ENCODE peak calls at places on chromosomes 13 and 19, in seven cellular contexts. One of them, this sample, is unnamed.
A peak's percentile ranks its signal among the peaks of the same experiment; 100 is the strongest.

GRCh38 chr13:50320297-50320862 is 305.1 kb downstream of the KCNRG start:
- DNase-seq in NCI-H460: peak; percentile 43
- DNase-seq in NCI-H1694 treated with DMSO at 0.1 percent for 48 hours: no peak
- DNase-seq in T-helper 2 cell: no peak
- DNase-seq in psoas muscle: no peak
- DNase-seq in stomach: no peak
- DNase-seq in stimulated activated CD4-positive, alpha-beta T cell treated with anti-CD3 and anti-CD28 coated beads, Interleukin-4, amount 100 ng/mL, for 1 hour: no peak
- DNase-seq in this sample: no peak

GRCh38 chr13:114142640-114143490 is 10.4 kb upstream of the RASA3 start:
- DNase-seq in psoas muscle: peak; percentile 72
- DNase-seq in T-helper 2 cell: peak; percentile 24
- DNase-seq in NCI-H1694 treated with DMSO at 0.1 percent for 48 hours: peak; percentile 73
- DNase-seq in stomach: peak; percentile 63
- DNase-seq in stimulated activated CD4-positive, alpha-beta T cell treated with anti-CD3 and anti-CD28 coated beads, Interleukin-4, amount 100 ng/mL, for 1 hour: peak; percentile 14
- DNase-seq in NCI-H460: no peak
- DNase-seq in this sample: no peak

GRCh38 chr19:41698746-41699230 is 9.6 kb upstream of the CEACAM5 start:
- DNase-seq in NCI-H460: no peak
- DNase-seq in T-helper 2 cell: no peak
- DNase-seq in stimulated activated CD4-positive, alpha-beta T cell treated with anti-CD3 and anti-CD28 coated beads, Interleukin-4, amount 100 ng/mL, for 1 hour: no peak
- DNase-seq in stomach: peak; percentile 4
- DNase-seq in psoas muscle: no peak
- DNase-seq in NCI-H1694 treated with DMSO at 0.1 percent for 48 hours: no peak
- DNase-seq in this sample: no peak

GRCh38 chr19:3366761-3367571 is 583 bp downstream of the NFIC start:
- DNase-seq in stomach: no peak
- DNase-seq in T-helper 2 cell: no peak
- DNase-seq in psoas muscle: peak; percentile 84
- DNase-seq in NCI-H1694 treated with DMSO at 0.1 percent for 48 hours: no peak
- DNase-seq in stimulated activated CD4-positive, alpha-beta T cell treated with anti-CD3 and anti-CD28 coated beads, Interleukin-4, amount 100 ng/mL, for 1 hour: peak; percentile 19
- DNase-seq in NCI-H460: no peak
- DNase-seq in this sample: no peak

GRCh38 chr13:26112843-26113242 is 61.0 kb upstream of the SHISA2 start:
- DNase-seq in T-helper 2 cell: no peak
- DNase-seq in psoas muscle: no peak
- DNase-seq in NCI-H1694 treated with DMSO at 0.1 percent for 48 hours: peak; percentile 0
- DNase-seq in NCI-H460: no peak
- DNase-seq in stimulated activated CD4-positive, alpha-beta T cell treated with anti-CD3 and anti-CD28 coated beads, Interleukin-4, amount 100 ng/mL, for 1 hour: no peak
- DNase-seq in stomach: no peak
- DNase-seq in this sample: no peak

GRCh38 chr13:38674208-38674607 is 12.7 kb upstream of the FREM2 start:
- DNase-seq in psoas muscle: no peak
- DNase-seq in NCI-H460: no peak
- DNase-seq in stimulated activated CD4-positive, alpha-beta T cell treated with anti-CD3 and anti-CD28 coated beads, Interleukin-4, amount 100 ng/mL, for 1 hour: no peak
- DNase-seq in T-helper 2 cell: no peak
- DNase-seq in NCI-H1694 treated with DMSO at 0.1 percent for 48 hours: no peak
- DNase-seq in stomach: no peak
- DNase-seq in this sample: no peak

GRCh38 chr13:29384466-29384865 is 211.0 kb downstream of the SLC7A1 start:
- DNase-seq in NCI-H1694 treated with DMSO at 0.1 percent for 48 hours: no peak
- DNase-seq in stomach: no peak
- DNase-seq in NCI-H460: no peak
- DNase-seq in psoas muscle: no peak
- DNase-seq in stimulated activated CD4-positive, alpha-beta T cell treated with anti-CD3 and anti-CD28 coated beads, Interleukin-4, amount 100 ng/mL, for 1 hour: no peak
- DNase-seq in T-helper 2 cell: no peak
- DNase-seq in this sample: no peak

GRCh38 chr19:50896591-50897190 is 14.5 kb downstream of the KLK4 start:
- DNase-seq in stimulated activated CD4-positive, alpha-beta T cell treated with anti-CD3 and anti-CD28 coated beads, Interleukin-4, amount 100 ng/mL, for 1 hour: no peak
- DNase-seq in NCI-H1694 treated with DMSO at 0.1 percent for 48 hours: no peak
- DNase-seq in stomach: no peak
- DNase-seq in psoas muscle: no peak
- DNase-seq in NCI-H460: no peak
- DNase-seq in T-helper 2 cell: no peak
- DNase-seq in this sample: peak; percentile 58

GRCh38 chr19:35002037-35002535 is 2.0 kb downstream of the GRAMD1A start:
- DNase-seq in stimulated activated CD4-positive, alpha-beta T cell treated with anti-CD3 and anti-CD28 coated beads, Interleukin-4, amount 100 ng/mL, for 1 hour: no peak
- DNase-seq in NCI-H1694 treated with DMSO at 0.1 percent for 48 hours: no peak
- DNase-seq in NCI-H460: no peak
- DNase-seq in stomach: no peak
- DNase-seq in T-helper 2 cell: no peak
- DNase-seq in psoas muscle: peak; percentile 29
- DNase-seq in this sample: no peak

GRCh38 chr13:65532231-65532630 is 1697.9 kb downstream of the PCDH9 start:
- DNase-seq in NCI-H460: no peak
- DNase-seq in psoas muscle: no peak
- DNase-seq in NCI-H1694 treated with DMSO at 0.1 percent for 48 hours: no peak
- DNase-seq in stomach: no peak
- DNase-seq in T-helper 2 cell: no peak
- DNase-seq in stimulated activated CD4-positive, alpha-beta T cell treated with anti-CD3 and anti-CD28 coated beads, Interleukin-4, amount 100 ng/mL, for 1 hour: no peak
- DNase-seq in this sample: no peak

GRCh38 chr13:113930711-113931637 is 42.9 kb downstream of the C13orf46 start:
- DNase-seq in NCI-H1694 treated with DMSO at 0.1 percent for 48 hours: no peak
- DNase-seq in stomach: peak; percentile 24
- DNase-seq in NCI-H460: no peak
- DNase-seq in stimulated activated CD4-positive, alpha-beta T cell treated with anti-CD3 and anti-CD28 coated beads, Interleukin-4, amount 100 ng/mL, for 1 hour: no peak
- DNase-seq in T-helper 2 cell: peak; percentile 32
- DNase-seq in psoas muscle: no peak
- DNase-seq in this sample: no peak

GRCh38 chr13:94968040-94968756 is 255.9 kb upstream of the SOX21 start:
- DNase-seq in NCI-H1694 treated with DMSO at 0.1 percent for 48 hours: no peak
- DNase-seq in psoas muscle: no peak
- DNase-seq in stomach: no peak
- DNase-seq in NCI-H460: no peak
- DNase-seq in stimulated activated CD4-positive, alpha-beta T cell treated with anti-CD3 and anti-CD28 coated beads, Interleukin-4, amount 100 ng/mL, for 1 hour: no peak
- DNase-seq in T-helper 2 cell: no peak
- DNase-seq in this sample: no peak

GRCh38 chr13:36778083-36778671 is 40.8 kb upstream of the RFXAP start:
- DNase-seq in NCI-H1694 treated with DMSO at 0.1 percent for 48 hours: no peak
- DNase-seq in stomach: no peak
- DNase-seq in psoas muscle: no peak
- DNase-seq in NCI-H460: no peak
- DNase-seq in stimulated activated CD4-positive, alpha-beta T cell treated with anti-CD3 and anti-CD28 coated beads, Interleukin-4, amount 100 ng/mL, for 1 hour: no peak
- DNase-seq in T-helper 2 cell: no peak
- DNase-seq in this sample: no peak

GRCh38 chr13:22726721-22727120 is 454.1 kb upstream of the SGCG start:
- DNase-seq in T-helper 2 cell: no peak
- DNase-seq in NCI-H1694 treated with DMSO at 0.1 percent for 48 hours: no peak
- DNase-seq in NCI-H460: no peak
- DNase-seq in stomach: no peak
- DNase-seq in stimulated activated CD4-positive, alpha-beta T cell treated with anti-CD3 and anti-CD28 coated beads, Interleukin-4, amount 100 ng/mL, for 1 hour: no peak
- DNase-seq in psoas muscle: no peak
- DNase-seq in this sample: no peak

GRCh38 chr19:24074720-24075119 is 12.3 kb upstream of the ZNF254 start:
- DNase-seq in psoas muscle: no peak
- DNase-seq in NCI-H460: no peak
- DNase-seq in T-helper 2 cell: no peak
- DNase-seq in stomach: no peak
- DNase-seq in NCI-H1694 treated with DMSO at 0.1 percent for 48 hours: no peak
- DNase-seq in stimulated activated CD4-positive, alpha-beta T cell treated with anti-CD3 and anti-CD28 coated beads, Interleukin-4, amount 100 ng/mL, for 1 hour: no peak
- DNase-seq in this sample: no peak

GRCh38 chr13:113854238-113855011 is 9.5 kb downstream of the GAS6 start:
- DNase-seq in NCI-H1694 treated with DMSO at 0.1 percent for 48 hours: no peak
- DNase-seq in T-helper 2 cell: no peak
- DNase-seq in NCI-H460: no peak
- DNase-seq in stimulated activated CD4-positive, alpha-beta T cell treated with anti-CD3 and anti-CD28 coated beads, Interleukin-4, amount 100 ng/mL, for 1 hour: no peak
- DNase-seq in stomach: no peak
- DNase-seq in psoas muscle: peak; percentile 68
- DNase-seq in this sample: no peak

GRCh38 chr19:45276284-45276687 is 25.2 kb downstream of the MARK4 start:
- DNase-seq in T-helper 2 cell: no peak
- DNase-seq in NCI-H1694 treated with DMSO at 0.1 percent for 48 hours: peak; percentile 84
- DNase-seq in NCI-H460: no peak
- DNase-seq in psoas muscle: no peak
- DNase-seq in stomach: no peak
- DNase-seq in stimulated activated CD4-positive, alpha-beta T cell treated with anti-CD3 and anti-CD28 coated beads, Interleukin-4, amount 100 ng/mL, for 1 hour: no peak
- DNase-seq in this sample: no peak

GRCh38 chr19:2164020-2164988 is 571 bp downstream of the DOT1L start:
- DNase-seq in NCI-H1694 treated with DMSO at 0.1 percent for 48 hours: no peak
- DNase-seq in stomach: no peak
- DNase-seq in T-helper 2 cell: no peak
- DNase-seq in psoas muscle: no peak
- DNase-seq in stimulated activated CD4-positive, alpha-beta T cell treated with anti-CD3 and anti-CD28 coated beads, Interleukin-4, amount 100 ng/mL, for 1 hour: peak; percentile 45
- DNase-seq in NCI-H460: no peak
- DNase-seq in this sample: no peak

GRCh38 chr13:33184530-33184929 is 101.0 kb downstream of the STARD13 start:
- DNase-seq in NCI-H1694 treated with DMSO at 0.1 percent for 48 hours: no peak
- DNase-seq in stomach: no peak
- DNase-seq in T-helper 2 cell: no peak
- DNase-seq in stimulated activated CD4-positive, alpha-beta T cell treated with anti-CD3 and anti-CD28 coated beads, Interleukin-4, amount 100 ng/mL, for 1 hour: no peak
- DNase-seq in NCI-H460: no peak
- DNase-seq in psoas muscle: no peak
- DNase-seq in this sample: no peak

GRCh38 chr13:20489185-20489820 is 36.4 kb downstream of the CRYL1 start:
- DNase-seq in T-helper 2 cell: no peak
- DNase-seq in NCI-H1694 treated with DMSO at 0.1 percent for 48 hours: peak; percentile 52
- DNase-seq in NCI-H460: peak; percentile 79
- DNase-seq in stimulated activated CD4-positive, alpha-beta T cell treated with anti-CD3 and anti-CD28 coated beads, Interleukin-4, amount 100 ng/mL, for 1 hour: peak; percentile 52
- DNase-seq in stomach: peak; percentile 49
- DNase-seq in psoas muscle: no peak
- DNase-seq in this sample: no peak

GRCh38 chr13:112760931-112761330 is 71.1 kb downstream of the ATP11A start:
- DNase-seq in stomach: no peak
- DNase-seq in T-helper 2 cell: no peak
- DNase-seq in psoas muscle: no peak
- DNase-seq in stimulated activated CD4-positive, alpha-beta T cell treated with anti-CD3 and anti-CD28 coated beads, Interleukin-4, amount 100 ng/mL, for 1 hour: no peak
- DNase-seq in NCI-H1694 treated with DMSO at 0.1 percent for 48 hours: no peak
- DNase-seq in NCI-H460: no peak
- DNase-seq in this sample: no peak

GRCh38 chr13:111202745-111203144 is 87.6 kb downstream of the ARHGEF7 start:
- DNase-seq in stomach: no peak
- DNase-seq in stimulated activated CD4-positive, alpha-beta T cell treated with anti-CD3 and anti-CD28 coated beads, Interleukin-4, amount 100 ng/mL, for 1 hour: no peak
- DNase-seq in T-helper 2 cell: no peak
- DNase-seq in NCI-H1694 treated with DMSO at 0.1 percent for 48 hours: no peak
- DNase-seq in NCI-H460: peak; percentile 5
- DNase-seq in psoas muscle: no peak
- DNase-seq in this sample: no peak

GRCh38 chr13:83211301-83211700 is 671.0 kb downstream of the SLITRK1 start:
- DNase-seq in T-helper 2 cell: no peak
- DNase-seq in psoas muscle: no peak
- DNase-seq in NCI-H1694 treated with DMSO at 0.1 percent for 48 hours: no peak
- DNase-seq in stimulated activated CD4-positive, alpha-beta T cell treated with anti-CD3 and anti-CD28 coated beads, Interleukin-4, amount 100 ng/mL, for 1 hour: no peak
- DNase-seq in stomach: no peak
- DNase-seq in NCI-H460: no peak
- DNase-seq in this sample: no peak

GRCh38 chr19:45528149-45528743 is 21.0 kb downstream of the VASP start:
- DNase-seq in psoas muscle: peak; percentile 48
- DNase-seq in stomach: no peak
- DNase-seq in stimulated activated CD4-positive, alpha-beta T cell treated with anti-CD3 and anti-CD28 coated beads, Interleukin-4, amount 100 ng/mL, for 1 hour: no peak
- DNase-seq in T-helper 2 cell: no peak
- DNase-seq in NCI-H1694 treated with DMSO at 0.1 percent for 48 hours: no peak
- DNase-seq in NCI-H460: no peak
- DNase-seq in this sample: no peak

GRCh38 chr13:41746259-41746658 is 214.7 kb downstream of the VWA8 start:
- DNase-seq in NCI-H460: no peak
- DNase-seq in stomach: no peak
- DNase-seq in NCI-H1694 treated with DMSO at 0.1 percent for 48 hours: no peak
- DNase-seq in stimulated activated CD4-positive, alpha-beta T cell treated with anti-CD3 and anti-CD28 coated beads, Interleukin-4, amount 100 ng/mL, for 1 hour: no peak
- DNase-seq in T-helper 2 cell: no peak
- DNase-seq in psoas muscle: no peak
- DNase-seq in this sample: no peak

GRCh38 chr19:42241279-42241678 is 1.1 kb downstream of the GSK3A start:
- DNase-seq in T-helper 2 cell: no peak
- DNase-seq in stomach: no peak
- DNase-seq in NCI-H1694 treated with DMSO at 0.1 percent for 48 hours: no peak
- DNase-seq in NCI-H460: no peak
- DNase-seq in psoas muscle: no peak
- DNase-seq in stimulated activated CD4-positive, alpha-beta T cell treated with anti-CD3 and anti-CD28 coated beads, Interleukin-4, amount 100 ng/mL, for 1 hour: no peak
- DNase-seq in this sample: no peak

GRCh38 chr19:49936549-49936948 is 7.2 kb upstream of the NUP62 start:
- DNase-seq in NCI-H1694 treated with DMSO at 0.1 percent for 48 hours: no peak
- DNase-seq in stomach: no peak
- DNase-seq in psoas muscle: no peak
- DNase-seq in stimulated activated CD4-positive, alpha-beta T cell treated with anti-CD3 and anti-CD28 coated beads, Interleukin-4, amount 100 ng/mL, for 1 hour: no peak
- DNase-seq in NCI-H460: no peak
- DNase-seq in T-helper 2 cell: no peak
- DNase-seq in this sample: no peak

GRCh38 chr19:15399234-15399515 is 19.6 kb upstream of the AKAP8 start:
- DNase-seq in psoas muscle: no peak
- DNase-seq in NCI-H460: no peak
- DNase-seq in stomach: no peak
- DNase-seq in stimulated activated CD4-positive, alpha-beta T cell treated with anti-CD3 and anti-CD28 coated beads, Interleukin-4, amount 100 ng/mL, for 1 hour: no peak
- DNase-seq in NCI-H1694 treated with DMSO at 0.1 percent for 48 hours: no peak
- DNase-seq in T-helper 2 cell: no peak
- DNase-seq in this sample: no peak

GRCh38 chr13:101231751-101232428 is 184.4 kb downstream of the NALCN start:
- DNase-seq in psoas muscle: no peak
- DNase-seq in T-helper 2 cell: no peak
- DNase-seq in stomach: no peak
- DNase-seq in stimulated activated CD4-positive, alpha-beta T cell treated with anti-CD3 and anti-CD28 coated beads, Interleukin-4, amount 100 ng/mL, for 1 hour: no peak
- DNase-seq in NCI-H1694 treated with DMSO at 0.1 percent for 48 hours: no peak
- DNase-seq in NCI-H460: no peak
- DNase-seq in this sample: no peak

GRCh38 chr19:38145627-38146026 is 78.4 kb downstream of the DPF1 start:
- DNase-seq in NCI-H460: no peak
- DNase-seq in stimulated activated CD4-positive, alpha-beta T cell treated with anti-CD3 and anti-CD28 coated beads, Interleukin-4, amount 100 ng/mL, for 1 hour: no peak
- DNase-seq in T-helper 2 cell: no peak
- DNase-seq in stomach: no peak
- DNase-seq in NCI-H1694 treated with DMSO at 0.1 percent for 48 hours: no peak
- DNase-seq in psoas muscle: no peak
- DNase-seq in this sample: no peak

GRCh38 chr13:72643339-72643989 is 84.0 kb downstream of the MZT1 start:
- DNase-seq in psoas muscle: no peak
- DNase-seq in stomach: peak; percentile 29
- DNase-seq in stimulated activated CD4-positive, alpha-beta T cell treated with anti-CD3 and anti-CD28 coated beads, Interleukin-4, amount 100 ng/mL, for 1 hour: peak; percentile 56
- DNase-seq in T-helper 2 cell: peak; percentile 32
- DNase-seq in NCI-H1694 treated with DMSO at 0.1 percent for 48 hours: peak; percentile 41
- DNase-seq in NCI-H460: peak; percentile 39
- DNase-seq in this sample: no peak

GRCh38 chr19:53424968-53425597 is 6.7 kb upstream of the ZNF761 start:
- DNase-seq in stimulated activated CD4-positive, alpha-beta T cell treated with anti-CD3 and anti-CD28 coated beads, Interleukin-4, amount 100 ng/mL, for 1 hour: peak; percentile 67
- DNase-seq in stomach: peak; percentile 80
- DNase-seq in T-helper 2 cell: peak; percentile 42
- DNase-seq in NCI-H460: no peak
- DNase-seq in psoas muscle: peak; percentile 82
- DNase-seq in NCI-H1694 treated with DMSO at 0.1 percent for 48 hours: peak; percentile 48
- DNase-seq in this sample: peak; percentile 31

GRCh38 chr13:78609464-78610205 is 6.3 kb upstream of the POU4F1 start:
- DNase-seq in NCI-H1694 treated with DMSO at 0.1 percent for 48 hours: no peak
- DNase-seq in stimulated activated CD4-positive, alpha-beta T cell treated with anti-CD3 and anti-CD28 coated beads, Interleukin-4, amount 100 ng/mL, for 1 hour: no peak
- DNase-seq in psoas muscle: peak; percentile 57
- DNase-seq in stomach: no peak
- DNase-seq in T-helper 2 cell: no peak
- DNase-seq in NCI-H460: no peak
- DNase-seq in this sample: no peak

GRCh38 chr19:33676999-33677665 is 55.4 kb downstream of the CHST8 start:
- DNase-seq in psoas muscle: no peak
- DNase-seq in stimulated activated CD4-positive, alpha-beta T cell treated with anti-CD3 and anti-CD28 coated beads, Interleukin-4, amount 100 ng/mL, for 1 hour: no peak
- DNase-seq in NCI-H460: no peak
- DNase-seq in NCI-H1694 treated with DMSO at 0.1 percent for 48 hours: peak; percentile 23
- DNase-seq in T-helper 2 cell: no peak
- DNase-seq in stomach: peak; percentile 10
- DNase-seq in this sample: no peak

GRCh38 chr13:112679932-112680677 is 9.7 kb upstream of the ATP11A start:
- DNase-seq in T-helper 2 cell: no peak
- DNase-seq in psoas muscle: no peak
- DNase-seq in NCI-H1694 treated with DMSO at 0.1 percent for 48 hours: no peak
- DNase-seq in NCI-H460: no peak
- DNase-seq in stimulated activated CD4-positive, alpha-beta T cell treated with anti-CD3 and anti-CD28 coated beads, Interleukin-4, amount 100 ng/mL, for 1 hour: no peak
- DNase-seq in stomach: peak; percentile 24
- DNase-seq in this sample: no peak

GRCh38 chr13:109781384-109782065 is 4.9 kb downstream of the IRS2 start:
- DNase-seq in NCI-H460: no peak
- DNase-seq in NCI-H1694 treated with DMSO at 0.1 percent for 48 hours: no peak
- DNase-seq in stomach: peak; percentile 47
- DNase-seq in T-helper 2 cell: no peak
- DNase-seq in stimulated activated CD4-positive, alpha-beta T cell treated with anti-CD3 and anti-CD28 coated beads, Interleukin-4, amount 100 ng/mL, for 1 hour: no peak
- DNase-seq in psoas muscle: peak; percentile 60
- DNase-seq in this sample: no peak

GRCh38 chr19:48630289-48631036 is 6.7 kb downstream of the DBP start:
- DNase-seq in T-helper 2 cell: no peak
- DNase-seq in stimulated activated CD4-positive, alpha-beta T cell treated with anti-CD3 and anti-CD28 coated beads, Interleukin-4, amount 100 ng/mL, for 1 hour: no peak
- DNase-seq in stomach: peak; percentile 95
- DNase-seq in NCI-H1694 treated with DMSO at 0.1 percent for 48 hours: no peak
- DNase-seq in NCI-H460: no peak
- DNase-seq in psoas muscle: peak; percentile 84
- DNase-seq in this sample: no peak

This sample was measured in activated B cell treated with CpG ODN at 0.5 μM for 24 hours.